ENCODE peak calls at places on chromosomes 2 and 18, in seven cellular contexts. I is fibroblast of lung, X is GM13977, P is psoas muscle, U is brain microvascular endothelial cell, B is mesothelial cell of epicardium, W is HFFc6. R is an unnamed sample.

GRCh38 chr2:103401621-103402020 is 639.8 kb downstream of the TMEM182 start:
- DNase-seq in B (peak), W (no peak), I (peak), X (no peak), P (no peak), U (peak), R (no peak)

GRCh38 chr2:95007822-95008221 is 17.7 kb upstream of the MAL start:
- DNase-seq in I (no peak), P (no peak), U (no peak), X (no peak), W (no peak), B (no peak), R (no peak)

GRCh38 chr2:168194784-168195522 is 52.4 kb downstream of the STK39 start:
- DNase-seq in P (no peak), W (peak), B (no peak), X (peak), U (no peak), I (no peak), R (peak)

GRCh38 chr18:37188016-37188791 is 359.3 kb downstream of the KIAA1328 start:
- DNase-seq in X (no peak), U (no peak), P (no peak), B (no peak), I (no peak), W (no peak), R (no peak)

GRCh38 chr2:233444501-233444900 is 90.2 kb downstream of the DGKD start:
- DNase-seq in P (peak), I (no peak), X (no peak), W (no peak), U (no peak), B (no peak), R (no peak)

GRCh38 chr18:49398331-49398730 is 62.1 kb downstream of the DYM start:
- DNase-seq in B (no peak), U (no peak), W (no peak), X (no peak), P (no peak), I (no peak), R (no peak)

GRCh38 chr18:48059363-48060109 is 129.1 kb upstream of the SMAD2 start:
- DNase-seq in W (no peak), U (no peak), B (no peak), I (no peak), P (no peak), X (no peak), R (no peak)

GRCh38 chr18:4125246-4125938 is 329.7 kb downstream of the DLGAP1 start:
- DNase-seq in U (peak), I (no peak), X (no peak), P (peak), B (no peak), W (no peak), R (no peak)

GRCh38 chr2:143029141-143029540 is 100.1 kb upstream of the ARHGAP15 start:
- DNase-seq in U (no peak), B (no peak), P (no peak), I (no peak), W (no peak), X (no peak), R (no peak)

GRCh38 chr2:79099140-79099686 is 11.4 kb upstream of the REG1B start:
- DNase-seq in X (no peak), W (no peak), P (no peak), I (no peak), B (no peak), U (no peak), R (no peak)

GRCh38 chr2:84925336-84925723 is 19.9 kb downstream of the TMSB10 start:
- DNase-seq in I (no peak), B (no peak), X (no peak), W (no peak), U (no peak), P (no peak), R (no peak)

GRCh38 chr18:26034850-26035497 is 55.4 kb downstream of the SS18 start:
- DNase-seq in P (no peak), X (no peak), B (no peak), I (no peak), W (no peak), U (no peak), R (no peak)

GRCh38 chr2:53422979-53423378 is 344.6 kb upstream of the CHAC2 start:
- DNase-seq in X (peak), P (no peak), B (no peak), W (peak), I (peak), U (peak), R (peak)

GRCh38 chr2:108946442-108946841 is 42.6 kb downstream of the EDAR start:
- DNase-seq in X (no peak), W (no peak), I (no peak), B (no peak), U (no peak), P (no peak), R (no peak)

GRCh38 chr2:196991061-196991460 is 64.6 kb upstream of the PGAP1 start:
- DNase-seq in I (no peak), W (no peak), P (no peak), B (no peak), U (no peak), X (no peak), R (no peak)

GRCh38 chr18:24790347-24790746 is 329.9 kb downstream of the HRH4 start:
- DNase-seq in X (no peak), B (no peak), U (no peak), I (no peak), P (no peak), W (no peak), R (no peak)

GRCh38 chr2:199716807-199717586 is 134.0 kb downstream of the FTCDNL1 start:
- DNase-seq in U (no peak), P (no peak), B (no peak), X (no peak), W (no peak), I (no peak), R (no peak)

GRCh38 chr2:120227111-120227991 is 4.2 kb upstream of the TMEM185B start:
- DNase-seq in P (no peak), I (no peak), X (no peak), U (no peak), B (no peak), W (no peak), R (no peak)

GRCh38 chr2:164015328-164016123 is 279.7 kb upstream of the FIGN start:
- DNase-seq in I (no peak), B (no peak), X (peak), P (peak), U (peak), W (no peak), R (peak)

GRCh38 chr2:100393362-100393761 is 24.1 kb downstream of the CHST10 start:
- DNase-seq in B (no peak), P (no peak), U (no peak), X (no peak), I (no peak), W (no peak), R (no peak)

GRCh38 chr2:19675003-19675629 is 226.7 kb downstream of the TTC32 start:
- DNase-seq in B (no peak), I (no peak), X (no peak), W (no peak), U (no peak), P (no peak), R (no peak)

DNA sequence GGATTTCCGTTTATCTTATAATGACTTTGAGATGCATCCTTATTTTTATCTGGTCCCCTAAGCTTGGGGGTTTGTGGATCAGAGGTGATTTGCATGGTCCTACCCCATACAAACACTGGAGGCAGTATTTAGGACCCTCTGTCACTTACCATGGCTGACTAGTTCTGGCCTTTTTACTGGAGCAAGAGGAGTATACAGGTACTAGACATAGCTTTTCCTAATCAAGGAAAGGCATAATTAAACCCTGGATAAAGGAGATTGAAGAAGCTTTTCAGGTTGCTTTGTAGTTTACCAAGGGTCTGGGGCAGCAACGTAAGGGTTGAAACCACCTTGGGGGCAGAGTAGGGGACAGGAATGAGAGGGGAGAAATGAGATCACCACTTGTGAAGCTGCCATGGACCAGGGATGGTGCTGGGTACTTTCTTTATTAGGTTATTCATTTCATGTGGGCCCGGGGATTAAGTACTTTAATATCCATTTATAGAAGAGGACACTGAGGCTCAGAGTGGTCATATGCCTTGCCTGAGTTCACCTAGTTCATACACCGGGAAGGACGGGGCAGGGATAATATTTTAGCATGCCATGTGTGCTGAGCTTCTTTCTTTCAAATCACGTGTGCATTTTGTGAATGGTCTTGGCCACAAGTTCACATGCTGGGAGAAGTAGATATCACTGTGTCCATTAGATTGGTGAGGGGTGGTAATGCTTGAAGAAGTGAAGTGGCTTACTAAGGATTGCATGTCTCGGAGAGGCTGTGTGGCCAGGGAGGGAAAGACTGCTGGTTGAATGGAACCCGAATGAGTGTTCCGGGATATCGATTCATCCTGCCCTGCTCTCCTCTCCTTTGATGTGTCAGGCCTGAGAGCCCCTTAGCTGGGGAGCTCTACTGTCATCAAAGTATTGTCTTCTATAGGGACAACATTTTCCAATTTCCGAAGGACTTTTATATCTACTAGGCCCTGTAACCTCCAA is 186.9 kb downstream of the MYCN start:
- DNase-seq in W (no peak), I (no peak), B (no peak), X (no peak), U (no peak), P (no peak), R (no peak)
- TF ChIP-seq CTCF in W (no peak), I (no peak), B (no peak), X (no peak), U (no peak), P (no peak), R (no peak)

GRCh38 chr18:30709598-30709997 is 332.9 kb downstream of the DSC3 start:
- DNase-seq in W (no peak), P (no peak), X (no peak), U (no peak), I (no peak), B (no peak), R (no peak)

GRCh38 chr18:30712383-30712782 is 330.2 kb downstream of the DSC3 start:
- DNase-seq in P (no peak), W (no peak), U (no peak), I (no peak), X (peak), B (no peak), R (peak)

GRCh38 chr18:30713299-30713698 is 329.2 kb downstream of the DSC3 start:
- DNase-seq in U (no peak), X (no peak), B (no peak), W (no peak), P (no peak), I (no peak), R (no peak)
- TF ChIP-seq CTCF in U (no peak), X (no peak), B (no peak), W (no peak), P (no peak), I (no peak), R (no peak)

GRCh38 chr2:1798425-1799144 is 54.3 kb upstream of the PXDN start:
- DNase-seq in P (no peak), W (no peak), I (no peak), U (no peak), B (no peak), X (no peak), R (no peak)

GRCh38 chr2:1795261-1795828 is 51.0 kb upstream of the PXDN start:
- DNase-seq in W (no peak), I (no peak), X (no peak), P (no peak), U (no peak), B (no peak), R (no peak)

GRCh38 chr2:1795842-1796580 is 51.7 kb upstream of the PXDN start:
- DNase-seq in W (peak), I (peak), U (no peak), X (no peak), B (no peak), P (no peak), R (no peak)

GRCh38 chr2:1794821-1795220 is 50.5 kb upstream of the PXDN start:
- DNase-seq in B (no peak), W (no peak), I (no peak), X (no peak), U (no peak), P (no peak), R (no peak)

GRCh38 chr2:1796581-1796930 is 52.2 kb upstream of the PXDN start:
- DNase-seq in X (no peak), W (no peak), P (no peak), U (no peak), B (no peak), I (no peak), R (no peak)
- TF ChIP-seq CTCF in X (no peak), W (no peak), P (no peak), U (no peak), B (no peak), I (no peak), R (no peak)

GRCh38 chr2:24233321-24233720 is 58.5 kb downstream of the FAM228A start:
- DNase-seq in I (no peak), B (no peak), W (no peak), P (no peak), U (no peak), X (no peak), R (no peak)

GRCh38 chr2:24222946-24223345 is 48.1 kb downstream of the FAM228A start:
- DNase-seq in W (no peak), U (no peak), P (no peak), I (no peak), X (no peak), B (no peak), R (no peak)

GRCh38 chr2:24231461-24231881 is 56.6 kb downstream of the FAM228A start:
- DNase-seq in X (no peak), B (no peak), U (peak), P (no peak), W (peak), I (no peak), R (no peak)

GRCh38 chr2:24225883-24226282 is 51.0 kb downstream of the FAM228A start:
- DNase-seq in P (no peak), I (no peak), X (no peak), W (no peak), B (no peak), U (no peak), R (no peak)

DNA sequence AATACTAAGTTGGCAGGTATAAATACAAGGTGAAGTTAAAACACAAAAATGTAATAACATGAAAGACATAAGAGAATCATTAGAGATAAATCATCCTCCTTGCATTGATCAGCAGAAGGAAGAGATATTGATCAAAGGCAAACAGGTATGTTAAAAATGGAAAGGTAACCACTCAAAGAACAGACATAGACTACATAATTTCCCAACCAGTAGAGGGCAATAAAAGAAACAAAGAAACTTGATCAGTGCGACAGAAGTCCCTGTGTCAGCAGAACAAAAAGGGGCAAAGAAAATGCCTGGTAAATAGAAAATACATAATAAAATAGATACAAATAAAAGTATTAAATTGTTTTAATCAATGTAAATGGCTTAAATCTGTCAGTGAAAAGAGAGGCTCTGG is 53.6 kb downstream of the FAM228A start:
- DNase-seq in I (peak), X (no peak), P (no peak), U (no peak), W (peak), B (no peak), R (no peak)
- TF ChIP-seq CTCF in I (peak), X (peak), P (peak), U (peak), W (peak), B (no peak), R (peak)

GRCh38 chr2:216215991-216216390 is 106.8 kb downstream of the XRCC5 start:
- DNase-seq in W (peak), I (peak), U (no peak), P (no peak), B (no peak), X (no peak), R (no peak)
- TF ChIP-seq CTCF in W (peak), I (peak), U (peak), P (no peak), B (peak), X (peak), R (peak)

DNA sequence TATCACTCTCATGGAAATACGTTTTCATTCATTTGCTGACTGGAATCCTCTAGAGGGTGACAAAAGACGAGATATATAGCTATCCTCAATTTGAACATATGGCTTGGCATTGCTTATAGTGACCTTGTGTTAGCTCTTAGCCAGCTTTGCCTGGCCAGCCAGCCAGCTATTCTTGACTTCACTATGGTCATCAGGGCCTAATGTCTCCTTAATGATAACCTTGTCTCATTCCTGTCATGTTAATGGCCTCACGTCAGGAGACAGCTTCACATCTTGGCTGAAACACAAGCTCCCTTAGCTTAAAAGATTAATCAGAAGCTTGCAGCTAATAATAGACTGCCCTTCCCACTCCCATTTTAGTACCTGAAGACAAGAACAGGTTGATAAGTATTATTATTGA is 1517.5 kb upstream of the PIK3C3 start:
- DNase-seq in I (peak), B (no peak), P (no peak), X (no peak), W (no peak), U (no peak), R (no peak)
- TF ChIP-seq CTCF in I (no peak), B (no peak), P (no peak), X (no peak), W (no peak), U (no peak), R (no peak)

DNA sequence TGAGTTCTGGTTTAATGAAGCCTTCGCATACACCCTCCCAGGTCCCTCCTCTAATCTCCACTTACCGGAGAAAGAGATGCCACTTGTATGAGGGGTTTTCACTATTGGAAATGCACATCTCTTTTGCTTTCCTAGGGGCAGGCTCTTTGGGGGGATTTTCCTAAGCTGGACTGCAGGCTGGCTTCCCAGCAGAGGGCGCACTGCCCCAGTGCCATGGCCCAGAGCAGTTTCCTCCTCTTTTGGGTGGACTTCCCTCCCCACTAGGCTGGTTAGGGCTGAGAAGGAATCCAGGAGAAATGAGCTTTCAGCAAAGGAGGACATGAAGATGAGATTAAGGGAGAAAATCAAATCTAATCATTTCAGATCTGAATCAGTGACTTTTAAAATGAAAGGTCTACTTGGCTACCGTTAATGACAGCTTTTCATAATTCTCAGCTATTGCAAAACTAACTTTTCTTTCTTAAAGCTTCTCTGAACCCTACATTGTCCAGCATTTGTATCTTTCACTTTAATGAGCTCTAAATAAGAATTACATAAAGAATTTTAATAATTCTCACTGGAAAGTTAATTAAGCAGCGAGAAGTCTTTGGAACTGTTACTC is 784.1 kb upstream of the FANCL start:
- DNase-seq in P (peak), U (peak), W (no peak), I (peak), B (no peak), X (peak), R (peak)
- TF ChIP-seq CTCF in P (peak), U (peak), W (peak), I (peak), B (peak), X (peak), R (peak)

GRCh38 chr2:238523158-238524110 is 96.7 kb downstream of the ASB1 start:
- DNase-seq in B (no peak), I (peak), U (no peak), W (peak), P (peak), X (peak), R (peak)
- TF ChIP-seq CTCF in B (no peak), I (peak), U (peak), W (peak), P (no peak), X (no peak), R (no peak)

R was measured in GM10248.